ENCODE peak calls at places on chromosome 4, in seven cellular contexts. One of them, this sample, is unnamed.

GRCh38 chr4:60611762-60612496 is 588.2 kb upstream of the ADGRL3 start:
- DNase-seq in astrocyte: peak; percentile 23
- DNase-seq in PC-3: peak; percentile 98
- DNase-seq in OCI-LY7: no peak
- DNase-seq in H9: no peak
- DNase-seq in HepG2: no peak
- DNase-seq in IMR-90: peak; percentile 24
- DNase-seq in this sample: peak; percentile 75

GRCh38 chr4:44016582-44017421 is 431.8 kb downstream of the KCTD8 start:
- DNase-seq in astrocyte: peak; percentile 25
- DNase-seq in PC-3: no peak
- DNase-seq in OCI-LY7: no peak
- DNase-seq in H9: no peak
- DNase-seq in HepG2: peak; percentile 42
- DNase-seq in IMR-90: peak; percentile 23
- DNase-seq in this sample: no peak

GRCh38 chr4:11376571-11376970 is 52.1 kb downstream of the HS3ST1 start:
- DNase-seq in astrocyte: no peak
- DNase-seq in PC-3: no peak
- DNase-seq in OCI-LY7: no peak
- DNase-seq in H9: no peak
- DNase-seq in HepG2: no peak
- DNase-seq in IMR-90: no peak
- DNase-seq in this sample: no peak

GRCh38 chr4:121738780-121739547 is 26.0 kb downstream of the SMIM43 start:
- DNase-seq in astrocyte: peak; percentile 76
- DNase-seq in PC-3: no peak
- DNase-seq in OCI-LY7: no peak
- DNase-seq in H9: no peak
- DNase-seq in HepG2: no peak
- DNase-seq in IMR-90: peak; percentile 85
- DNase-seq in this sample: no peak

GRCh38 chr4:141761926-141762325 is 125.5 kb downstream of the IL15 start:
- DNase-seq in astrocyte: no peak
- DNase-seq in PC-3: no peak
- DNase-seq in OCI-LY7: no peak
- DNase-seq in H9: no peak
- DNase-seq in HepG2: no peak
- DNase-seq in IMR-90: no peak
- DNase-seq in this sample: no peak

GRCh38 chr4:87933337-87933736 is 42.2 kb upstream of the SPP1 start:
- DNase-seq in astrocyte: no peak
- DNase-seq in PC-3: no peak
- DNase-seq in OCI-LY7: no peak
- DNase-seq in H9: no peak
- DNase-seq in HepG2: no peak
- DNase-seq in IMR-90: no peak
- DNase-seq in this sample: no peak

GRCh38 chr4:60250657-60251056 is 949.5 kb upstream of the ADGRL3 start:
- DNase-seq in astrocyte: no peak
- DNase-seq in PC-3: no peak
- DNase-seq in OCI-LY7: no peak
- DNase-seq in H9: no peak
- DNase-seq in HepG2: no peak
- DNase-seq in IMR-90: no peak
- DNase-seq in this sample: no peak

GRCh38 chr4:165873298-165874071 is 448 bp downstream of the TLL1 start:
- DNase-seq in astrocyte: peak; percentile 13
- DNase-seq in PC-3: peak; percentile 44
- DNase-seq in OCI-LY7: no peak
- DNase-seq in H9: peak; percentile 48
- DNase-seq in HepG2: peak; percentile 3
- DNase-seq in IMR-90: no peak
- DNase-seq in this sample: peak; percentile 40

GRCh38 chr4:168221298-168221697 is 97.3 kb downstream of the DDX60 start:
- DNase-seq in astrocyte: peak; percentile 68
- DNase-seq in PC-3: peak; percentile 72
- DNase-seq in OCI-LY7: no peak
- DNase-seq in H9: no peak
- DNase-seq in HepG2: no peak
- DNase-seq in IMR-90: peak; percentile 85
- DNase-seq in this sample: no peak

GRCh38 chr4:169840554-169840953 is 82.8 kb upstream of the HPF1 start:
- DNase-seq in astrocyte: no peak
- DNase-seq in PC-3: no peak
- DNase-seq in OCI-LY7: no peak
- DNase-seq in H9: no peak
- DNase-seq in HepG2: no peak
- DNase-seq in IMR-90: no peak
- DNase-seq in this sample: no peak

GRCh38 chr4:113881256-113881655 is 98.2 kb downstream of the ARSJ start:
- DNase-seq in astrocyte: peak; percentile 35
- DNase-seq in PC-3: peak; percentile 19
- DNase-seq in OCI-LY7: no peak
- DNase-seq in H9: no peak
- DNase-seq in HepG2: no peak
- DNase-seq in IMR-90: peak; percentile 62
- DNase-seq in this sample: no peak

GRCh38 chr4:65538571-65538970 is 131.7 kb downstream of the EPHA5 start:
- DNase-seq in astrocyte: peak; percentile 78
- DNase-seq in PC-3: peak; percentile 42
- DNase-seq in OCI-LY7: no peak
- DNase-seq in H9: no peak
- DNase-seq in HepG2: no peak
- DNase-seq in IMR-90: peak; percentile 0
- DNase-seq in this sample: no peak

GRCh38 chr4:15906024-15906443 is 32.5 kb downstream of the FGFBP1 start:
- DNase-seq in astrocyte: peak; percentile 68
- DNase-seq in PC-3: peak; percentile 96
- DNase-seq in OCI-LY7: no peak
- DNase-seq in H9: peak; percentile 96
- DNase-seq in HepG2: no peak
- DNase-seq in IMR-90: no peak
- DNase-seq in this sample: peak; percentile 98

GRCh38 chr4:68359508-68359907 is 9.6 kb upstream of the YTHDC1 start:
- DNase-seq in astrocyte: no peak
- DNase-seq in PC-3: no peak
- DNase-seq in OCI-LY7: no peak
- DNase-seq in H9: no peak
- DNase-seq in HepG2: no peak
- DNase-seq in IMR-90: no peak
- DNase-seq in this sample: no peak

GRCh38 chr4:158003212-158003611 is 169.6 kb downstream of the GASK1B start:
- DNase-seq in astrocyte: no peak
- DNase-seq in PC-3: no peak
- DNase-seq in OCI-LY7: no peak
- DNase-seq in H9: no peak
- DNase-seq in HepG2: no peak
- DNase-seq in IMR-90: peak; percentile 10
- DNase-seq in this sample: no peak

GRCh38 chr4:41620594-41621256 is 82.8 kb downstream of the LIMCH1 start:
- DNase-seq in astrocyte: no peak
- DNase-seq in PC-3: no peak
- DNase-seq in OCI-LY7: no peak
- DNase-seq in H9: peak; percentile 45
- DNase-seq in HepG2: no peak
- DNase-seq in IMR-90: no peak
- DNase-seq in this sample: no peak

GRCh38 chr4:125358453-125358852 is 43.7 kb downstream of the FAT4 start:
- DNase-seq in astrocyte: no peak
- DNase-seq in PC-3: no peak
- DNase-seq in OCI-LY7: no peak
- DNase-seq in H9: peak; percentile 50
- DNase-seq in HepG2: no peak
- DNase-seq in IMR-90: no peak
- DNase-seq in this sample: no peak

GRCh38 chr4:143482753-143483362 is 30.6 kb upstream of the SMARCA5 start:
- DNase-seq in astrocyte: peak; percentile 27
- DNase-seq in PC-3: peak; percentile 74
- DNase-seq in OCI-LY7: peak; percentile 77
- DNase-seq in H9: no peak
- DNase-seq in HepG2: peak; percentile 16
- DNase-seq in IMR-90: peak; percentile 71
- DNase-seq in this sample: peak; percentile 16

GRCh38 chr4:3369781-3370660 is 71.7 kb upstream of the HGFAC start:
- DNase-seq in astrocyte: peak; percentile 89
- DNase-seq in PC-3: peak; percentile 6
- DNase-seq in OCI-LY7: no peak
- DNase-seq in H9: peak; percentile 70
- DNase-seq in HepG2: no peak
- DNase-seq in IMR-90: peak; percentile 94
- DNase-seq in this sample: no peak

GRCh38 chr4:98081961-98082360 is 61.3 kb downstream of the STPG2 start:
- DNase-seq in astrocyte: no peak
- DNase-seq in PC-3: no peak
- DNase-seq in OCI-LY7: no peak
- DNase-seq in H9: no peak
- DNase-seq in HepG2: no peak
- DNase-seq in IMR-90: no peak
- DNase-seq in this sample: no peak

GRCh38 chr4:156968479-156968984 is 3.1 kb downstream of the PDGFC start:
- DNase-seq in astrocyte: peak; percentile 78
- DNase-seq in PC-3: peak; percentile 81
- DNase-seq in OCI-LY7: peak; percentile 37
- DNase-seq in H9: peak; percentile 57
- DNase-seq in HepG2: peak; percentile 55
- DNase-seq in IMR-90: peak; percentile 85
- DNase-seq in this sample: peak; percentile 57

GRCh38 chr4:53905281-53905934 is 159.0 kb downstream of the CHIC2 start:
- DNase-seq in astrocyte: no peak
- DNase-seq in PC-3: no peak
- DNase-seq in OCI-LY7: no peak
- DNase-seq in H9: no peak
- DNase-seq in HepG2: peak; percentile 31
- DNase-seq in IMR-90: peak; percentile 33
- DNase-seq in this sample: no peak

DNA sequence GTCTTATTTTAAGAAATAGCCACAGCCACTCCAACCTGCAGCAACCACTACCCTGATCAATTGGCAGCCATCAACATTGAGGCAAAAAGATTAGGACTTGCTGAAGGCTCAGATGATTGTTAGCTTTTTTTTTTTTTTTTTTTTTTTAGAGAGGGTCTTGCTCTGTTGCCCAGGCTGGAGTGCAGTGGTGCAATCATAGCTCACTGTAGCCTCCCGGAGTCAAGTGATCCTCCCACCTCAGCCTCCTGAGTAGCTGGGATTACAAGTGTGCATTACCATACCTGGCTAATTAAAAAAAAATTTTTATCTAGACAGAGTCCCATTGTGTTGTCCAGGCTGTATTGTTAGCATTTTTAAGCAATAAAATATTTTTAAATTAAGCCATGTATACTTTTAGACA is 26.5 kb downstream of the RHOH start:
- DNase-seq in astrocyte: no peak
- DNase-seq in PC-3: no peak
- DNase-seq in OCI-LY7: no peak
- DNase-seq in H9: no peak
- DNase-seq in HepG2: no peak
- DNase-seq in IMR-90: no peak
- DNase-seq in this sample: no peak
- H3K27ac ChIP-seq in astrocyte: no peak overlapping the region
- H3K27ac ChIP-seq in PC-3: no peak overlapping the region
- H3K27ac ChIP-seq in OCI-LY7: no peak overlapping the region
- H3K27ac ChIP-seq in H9: no peak overlapping the region
- H3K27ac ChIP-seq in HepG2: no peak overlapping the region
- H3K27ac ChIP-seq in IMR-90: no peak overlapping the region
- H3K27ac ChIP-seq in this sample: no peak overlapping the region

DNA sequence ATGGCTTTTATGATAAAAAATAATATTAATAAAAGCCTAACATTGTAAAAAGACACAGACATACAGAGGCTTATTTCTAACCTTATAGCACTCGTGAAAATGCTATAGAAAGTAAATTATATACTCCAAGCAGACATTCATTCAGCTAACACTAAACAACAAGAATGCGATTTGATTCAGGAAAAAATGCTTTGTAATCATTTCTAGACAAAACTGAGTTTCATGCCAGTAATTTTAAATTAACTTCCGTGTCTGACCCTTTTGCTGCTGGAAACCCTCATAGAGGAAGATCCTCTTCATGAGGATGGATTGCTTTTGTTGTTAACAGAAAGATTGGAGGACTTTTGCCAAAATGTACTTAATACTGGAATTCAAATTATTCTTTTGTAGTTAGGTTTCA is 43.2 kb downstream of the GUCY1A1 start:
- DNase-seq in astrocyte: no peak
- DNase-seq in PC-3: no peak
- DNase-seq in OCI-LY7: no peak
- DNase-seq in H9: no peak
- DNase-seq in HepG2: no peak
- DNase-seq in IMR-90: no peak
- DNase-seq in this sample: no peak
- H2AFZ ChIP-seq in astrocyte: no peak overlapping the region
- H2AFZ ChIP-seq in PC-3: no peak overlapping the region
- H2AFZ ChIP-seq in OCI-LY7: no peak overlapping the region
- H2AFZ ChIP-seq in H9: no peak overlapping the region
- H2AFZ ChIP-seq in HepG2: no peak overlapping the region
- H2AFZ ChIP-seq in IMR-90: no peak overlapping the region
- H2AFZ ChIP-seq in this sample: no peak overlapping the region

GRCh38 chr4:10120943-10121567 is 4.5 kb upstream of the WDR1 start:
- DNase-seq in astrocyte: no peak
- DNase-seq in PC-3: no peak
- DNase-seq in OCI-LY7: no peak
- DNase-seq in H9: no peak
- DNase-seq in HepG2: peak; percentile 77
- DNase-seq in IMR-90: no peak
- DNase-seq in this sample: no peak

GRCh38 chr4:10121568-10122097 is 5.0 kb upstream of the WDR1 start:
- DNase-seq in astrocyte: no peak
- DNase-seq in PC-3: no peak
- DNase-seq in OCI-LY7: no peak
- DNase-seq in H9: no peak
- DNase-seq in HepG2: peak; percentile 94
- DNase-seq in IMR-90: no peak
- DNase-seq in this sample: no peak

GRCh38 chr4:10123227-10124101 is 6.9 kb upstream of the WDR1 start:
- DNase-seq in astrocyte: no peak
- DNase-seq in PC-3: no peak
- DNase-seq in OCI-LY7: no peak
- DNase-seq in H9: peak; percentile 58
- DNase-seq in HepG2: peak; percentile 86
- DNase-seq in IMR-90: peak; percentile 22
- DNase-seq in this sample: no peak

GRCh38 chr4:10122236-10122932 is 5.8 kb upstream of the WDR1 start:
- DNase-seq in astrocyte: no peak
- DNase-seq in PC-3: no peak
- DNase-seq in OCI-LY7: no peak
- DNase-seq in H9: no peak
- DNase-seq in HepG2: no peak
- DNase-seq in IMR-90: no peak
- DNase-seq in this sample: no peak

GRCh38 chr4:10124167-10124930 is 7.8 kb upstream of the WDR1 start:
- DNase-seq in astrocyte: no peak
- DNase-seq in PC-3: no peak
- DNase-seq in OCI-LY7: no peak
- DNase-seq in H9: no peak
- DNase-seq in HepG2: no peak
- DNase-seq in IMR-90: no peak
- DNase-seq in this sample: no peak
- H3K27ac ChIP-seq in astrocyte: no peak overlapping the region
- H3K27ac ChIP-seq in PC-3: no peak overlapping the region
- H3K27ac ChIP-seq in OCI-LY7: no peak overlapping the region
- H3K27ac ChIP-seq in H9: no peak overlapping the region
- H3K27ac ChIP-seq in HepG2: no peak overlapping the region
- H3K27ac ChIP-seq in IMR-90: no peak overlapping the region
- H3K27ac ChIP-seq in this sample: no peak overlapping the region

GRCh38 chr4:55256787-55257186 is 89.3 kb upstream of the SRD5A3 start:
- DNase-seq in astrocyte: no peak
- DNase-seq in PC-3: no peak
- DNase-seq in OCI-LY7: no peak
- DNase-seq in H9: no peak
- DNase-seq in HepG2: no peak
- DNase-seq in IMR-90: no peak
- DNase-seq in this sample: no peak
- H2AFZ ChIP-seq in astrocyte: no peak overlapping the region
- H2AFZ ChIP-seq in PC-3: peak overlapping the region; percentile 19
- H2AFZ ChIP-seq in OCI-LY7: no peak overlapping the region
- H2AFZ ChIP-seq in H9: no peak overlapping the region
- H2AFZ ChIP-seq in HepG2: no peak overlapping the region
- H2AFZ ChIP-seq in IMR-90: peak overlapping the region; percentile 64
- H2AFZ ChIP-seq in this sample: no peak overlapping the region